ENCODE peak calls at places on chromosomes 12 and 14, in five cellular contexts. R is cardiac fibroblast, U is GM13976, C is pancreas, H is WTC11. E is an unnamed sample.

GRCh38 chr14:31877333-31877798 is 199.7 kb upstream of the ARHGAP5 start:
- DNase-seq in C (no peak), R (peak), H (no peak), U (no peak), E (no peak)

GRCh38 chr12:85016423-85016822 is 19.7 kb downstream of the TSPAN19 start:
- DNase-seq in U (no peak), R (peak), C (no peak), H (no peak), E (no peak)

GRCh38 chr14:20855652-20856291 is 35.4 kb upstream of the RNASE3 start:
- DNase-seq in C (peak), U (peak), R (peak), H (peak), E (no peak)

GRCh38 chr12:68089101-68089500 is 70.4 kb downstream of the IFNG start:
- DNase-seq in H (no peak), R (no peak), U (no peak), C (no peak), E (no peak)

GRCh38 chr12:70660620-70661219 is 23.5 kb upstream of the PTPRB start:
- DNase-seq in R (peak), H (no peak), C (no peak), U (no peak), E (no peak)

GRCh38 chr12:5789469-5789968 is 155.5 kb downstream of the ANO2 start:
- DNase-seq in C (no peak), U (no peak), R (no peak), H (no peak), E (no peak)

GRCh38 chr14:50669441-50669986 is 1.4 kb upstream of the SAV1 start:
- DNase-seq in R (no peak), H (no peak), C (no peak), U (no peak), E (no peak)

GRCh38 chr12:103969391-103969790 is 3.7 kb downstream of the TDG start:
- DNase-seq in C (no peak), R (no peak), U (no peak), H (no peak), E (no peak)

GRCh38 chr14:34501997-34502396 is 37.5 kb downstream of the EAPP start:
- DNase-seq in H (no peak), U (no peak), C (no peak), R (peak), E (no peak)

GRCh38 chr14:91090733-91091132 is 23.1 kb upstream of the DGLUCY start:
- DNase-seq in U (no peak), R (no peak), C (no peak), H (no peak), E (no peak)

GRCh38 chr12:79420146-79420618 is 270.6 kb downstream of the PAWR start:
- DNase-seq in H (no peak), C (no peak), R (peak), U (no peak), E (no peak)

GRCh38 chr12:754871-755562 is 2.6 kb downstream of the WNK1 start:
- DNase-seq in H (no peak), C (no peak), R (peak), U (peak), E (no peak)

GRCh38 chr14:91649930-91650329 is 82.0 kb downstream of the CATSPERB start:
- DNase-seq in R (peak), U (peak), C (no peak), H (no peak), E (no peak)

GRCh38 chr12:108939594-108939993 is 59.7 kb downstream of the DAO start:
- DNase-seq in R (peak), H (no peak), C (no peak), U (peak), E (no peak)

GRCh38 chr12:50641566-50641965 is 122.3 kb upstream of the ATF1 start:
- DNase-seq in C (peak), R (no peak), H (peak), U (no peak), E (no peak)

GRCh38 chr12:105482976-105483375 is 152.5 kb downstream of the C12orf75 start:
- DNase-seq in U (no peak), R (no peak), H (no peak), C (no peak), E (no peak)

GRCh38 chr12:93125126-93125525 is 196.0 kb upstream of the EEA1 start:
- DNase-seq in U (no peak), H (no peak), R (peak), C (no peak), E (no peak)

GRCh38 chr12:76799362-76799761 is 35.4 kb downstream of the ZDHHC17 start:
- DNase-seq in C (no peak), U (no peak), R (no peak), H (no peak), E (no peak)

GRCh38 chr12:54680374-54680773 is 32.2 kb upstream of the DCD start:
- DNase-seq in R (no peak), H (peak), C (no peak), U (no peak), E (no peak)

GRCh38 chr12:1918081-1918874 is at the start of gene CACNA2D4:
- DNase-seq in H (no peak), C (peak), R (no peak), U (peak), E (no peak)

GRCh38 chr12:130526813-130527212 is 189.1 kb downstream of the PIWIL1 start:
- DNase-seq in R (no peak), H (peak), C (no peak), U (no peak), E (no peak)

GRCh38 chr12:14756331-14757143 is 46.7 kb downstream of the WBP11 start:
- DNase-seq in U (no peak), R (no peak), H (peak), C (no peak), E (peak)

GRCh38 chr12:10722502-10722904 is 620 bp downstream of the YBX3 start:
- DNase-seq in R (peak), H (no peak), U (peak), C (peak), E (peak)
- TF ChIP-seq CTCF in R (no peak), H (no peak), U (no peak), C (no peak), E (no peak)

GRCh38 chr12:88056571-88056970 is 27.4 kb upstream of the C12orf50 start:
- DNase-seq in R (no peak), H (no peak), U (no peak), C (no peak), E (no peak)

GRCh38 chr12:88057994-88058718 is 29.0 kb upstream of the C12orf50 start:
- DNase-seq in C (no peak), R (peak), H (no peak), U (no peak), E (no peak)

GRCh38 chr12:88052686-88053085 is 23.5 kb upstream of the C12orf50 start:
- DNase-seq in R (peak), U (no peak), H (peak), C (no peak), E (no peak)
- TF ChIP-seq CTCF in R (peak), U (peak), H (peak), C (no peak), E (no peak)

DNA sequence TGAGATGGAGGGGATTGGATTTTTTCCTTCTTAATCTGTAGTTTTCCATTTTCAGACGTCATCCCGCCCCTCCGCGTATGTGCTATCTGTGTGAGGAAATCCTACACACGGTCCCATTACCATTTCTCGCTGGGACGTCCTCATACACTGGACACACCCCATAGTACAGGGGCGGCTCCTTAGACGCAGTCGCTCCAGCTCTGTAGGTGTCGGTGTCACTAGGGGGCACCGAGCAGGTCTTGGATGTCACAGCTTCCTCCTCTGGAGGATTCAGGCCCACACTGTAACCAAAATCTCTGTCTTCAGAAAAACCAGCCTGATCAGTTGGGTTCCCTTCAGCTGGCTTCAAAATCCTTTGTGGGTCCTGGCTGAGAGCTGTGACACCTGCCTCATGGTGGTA is 7.1 kb downstream of the ANKLE2 start:
- DNase-seq in H (no peak), C (peak), U (no peak), R (no peak), E (no peak)
- TF ChIP-seq CTCF in H (no peak), C (no peak), U (no peak), R (no peak), E (no peak)

DNA sequence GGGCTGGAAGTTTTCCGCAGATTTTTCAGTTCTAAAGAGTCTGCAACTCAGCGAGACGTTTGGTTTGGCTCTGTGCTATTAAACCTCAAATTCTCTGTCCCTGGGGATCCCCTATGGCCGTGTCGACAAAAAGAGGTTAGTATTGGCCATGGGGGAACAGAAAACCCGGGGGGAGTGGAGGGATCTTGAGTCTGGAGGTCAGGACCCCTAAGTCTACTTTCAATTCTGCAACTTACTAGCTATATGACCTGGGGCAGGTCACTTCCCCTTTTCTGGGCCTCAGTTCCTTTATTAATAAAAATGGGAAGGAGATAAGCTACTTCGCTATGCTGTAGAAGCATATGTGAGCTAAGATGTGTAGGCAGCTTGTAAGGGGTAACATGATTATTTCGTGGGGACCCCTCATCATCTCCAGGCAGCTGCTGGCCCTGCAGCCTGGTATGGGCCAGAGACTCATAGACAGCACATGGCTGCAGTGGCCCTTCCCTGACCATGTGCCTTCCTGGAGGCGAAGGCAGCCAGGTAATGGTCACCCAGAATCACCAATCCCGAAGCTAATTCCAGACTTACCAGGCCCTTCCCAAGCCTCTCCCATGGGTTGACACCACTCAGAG is 8.6 kb downstream of the ASB2 start:
- DNase-seq in C (no peak), R (no peak), H (no peak), U (peak), E (no peak)
- TF ChIP-seq CTCF in C (no peak), R (no peak), H (no peak), U (no peak), E (no peak)

GRCh38 chr12:119241049-119241448 is 62.3 kb downstream of the HSPB8 start:
- DNase-seq in U (no peak), C (no peak), H (no peak), R (no peak), E (no peak)

GRCh38 chr12:119249441-119249840 is 70.7 kb downstream of the HSPB8 start:
- DNase-seq in C (no peak), R (no peak), H (no peak), U (no peak), E (no peak)

GRCh38 chr12:119247720-119248043 is 69.0 kb downstream of the HSPB8 start:
- DNase-seq in H (no peak), C (no peak), R (no peak), U (no peak), E (no peak)

GRCh38 chr12:119247007-119247719 is 68.4 kb downstream of the HSPB8 start:
- DNase-seq in U (no peak), R (no peak), H (no peak), C (no peak), E (no peak)

GRCh38 chr12:119245904-119246494 is 67.3 kb downstream of the HSPB8 start:
- DNase-seq in H (no peak), U (no peak), C (no peak), R (no peak), E (no peak)
- TF ChIP-seq CTCF in H (no peak), U (no peak), C (no peak), R (no peak), E (no peak)

E was measured in mesothelial cell of epicardium.